ENCODE peak calls at places on chromosomes 13 and 19, in ten cellular contexts. One of them, this sample, is unnamed.

GRCh38 chr19:22625266-22626035 is 8.7 kb upstream of the ZNF492 start:
- DNase-seq in fibroblast of gingiva: no peak
- DNase-seq in astrocyte of the spinal cord: no peak
- DNase-seq in head of caudate nucleus: no peak
- DNase-seq in trophoblast cell: no peak
- DNase-seq in HepG2: no peak
- DNase-seq in lung: no peak
- DNase-seq in activated T-helper 2 cell treated with anti-CD3 and anti-CD28 coated beads, Interferon-gamma antibody, Interleukin-2, Interleukin-4, amounts not matched to agents 10 μg/mL and 5 μg/mL and 100 μg/mL, durations not matched to agents 14 hours and 24 hours and 36 hours: no peak
- DNase-seq in mucosa of gallbladder: no peak
- DNase-seq in psoas muscle: no peak
- DNase-seq in this sample: no peak

GRCh38 chr19:14073232-14073924 is 792 bp downstream of the MISP3 start:
- DNase-seq in fibroblast of gingiva: peak
- DNase-seq in astrocyte of the spinal cord: peak
- DNase-seq in head of caudate nucleus: peak
- DNase-seq in trophoblast cell: peak
- DNase-seq in HepG2: no peak
- DNase-seq in lung: peak
- DNase-seq in activated T-helper 2 cell treated with anti-CD3 and anti-CD28 coated beads, Interferon-gamma antibody, Interleukin-2, Interleukin-4, amounts not matched to agents 10 μg/mL and 5 μg/mL and 100 μg/mL, durations not matched to agents 14 hours and 24 hours and 36 hours: peak
- DNase-seq in mucosa of gallbladder: peak
- DNase-seq in psoas muscle: peak
- DNase-seq in this sample: no peak

GRCh38 chr19:19110410-19111137 is 27.7 kb downstream of the TMEM161A start:
- DNase-seq in fibroblast of gingiva: no peak
- DNase-seq in astrocyte of the spinal cord: no peak
- DNase-seq in head of caudate nucleus: peak
- DNase-seq in trophoblast cell: peak
- DNase-seq in HepG2: no peak
- DNase-seq in lung: no peak
- DNase-seq in activated T-helper 2 cell treated with anti-CD3 and anti-CD28 coated beads, Interferon-gamma antibody, Interleukin-2, Interleukin-4, amounts not matched to agents 10 μg/mL and 5 μg/mL and 100 μg/mL, durations not matched to agents 14 hours and 24 hours and 36 hours: no peak
- DNase-seq in mucosa of gallbladder: no peak
- DNase-seq in psoas muscle: no peak
- DNase-seq in this sample: no peak

GRCh38 chr13:42549555-42549941 is 24.4 kb upstream of the TNFSF11 start:
- DNase-seq in fibroblast of gingiva: no peak
- DNase-seq in astrocyte of the spinal cord: no peak
- DNase-seq in head of caudate nucleus: no peak
- DNase-seq in trophoblast cell: no peak
- DNase-seq in HepG2: no peak
- DNase-seq in lung: no peak
- DNase-seq in activated T-helper 2 cell treated with anti-CD3 and anti-CD28 coated beads, Interferon-gamma antibody, Interleukin-2, Interleukin-4, amounts not matched to agents 10 μg/mL and 5 μg/mL and 100 μg/mL, durations not matched to agents 14 hours and 24 hours and 36 hours: no peak
- DNase-seq in mucosa of gallbladder: no peak
- DNase-seq in psoas muscle: no peak
- DNase-seq in this sample: no peak

GRCh38 chr19:46150606-46151005 is 2.6 kb downstream of the IGFL2 start:
- DNase-seq in fibroblast of gingiva: no peak
- DNase-seq in astrocyte of the spinal cord: no peak
- DNase-seq in head of caudate nucleus: no peak
- DNase-seq in trophoblast cell: no peak
- DNase-seq in HepG2: no peak
- DNase-seq in lung: no peak
- DNase-seq in activated T-helper 2 cell treated with anti-CD3 and anti-CD28 coated beads, Interferon-gamma antibody, Interleukin-2, Interleukin-4, amounts not matched to agents 10 μg/mL and 5 μg/mL and 100 μg/mL, durations not matched to agents 14 hours and 24 hours and 36 hours: no peak
- DNase-seq in mucosa of gallbladder: no peak
- DNase-seq in psoas muscle: no peak
- DNase-seq in this sample: no peak

GRCh38 chr13:59680429-59681024 is 483.2 kb downstream of the DIAPH3 start:
- DNase-seq in fibroblast of gingiva: peak
- DNase-seq in astrocyte of the spinal cord: peak
- DNase-seq in head of caudate nucleus: no peak
- DNase-seq in trophoblast cell: peak
- DNase-seq in HepG2: no peak
- DNase-seq in lung: no peak
- DNase-seq in activated T-helper 2 cell treated with anti-CD3 and anti-CD28 coated beads, Interferon-gamma antibody, Interleukin-2, Interleukin-4, amounts not matched to agents 10 μg/mL and 5 μg/mL and 100 μg/mL, durations not matched to agents 14 hours and 24 hours and 36 hours: no peak
- DNase-seq in mucosa of gallbladder: no peak
- DNase-seq in psoas muscle: no peak
- DNase-seq in this sample: no peak

GRCh38 chr19:6091771-6092291 is 18.5 kb downstream of the RFX2 start:
- DNase-seq in fibroblast of gingiva: peak
- DNase-seq in astrocyte of the spinal cord: peak
- DNase-seq in head of caudate nucleus: no peak
- DNase-seq in trophoblast cell: peak
- DNase-seq in HepG2: no peak
- DNase-seq in lung: no peak
- DNase-seq in activated T-helper 2 cell treated with anti-CD3 and anti-CD28 coated beads, Interferon-gamma antibody, Interleukin-2, Interleukin-4, amounts not matched to agents 10 μg/mL and 5 μg/mL and 100 μg/mL, durations not matched to agents 14 hours and 24 hours and 36 hours: no peak
- DNase-seq in mucosa of gallbladder: peak
- DNase-seq in psoas muscle: no peak
- DNase-seq in this sample: peak

GRCh38 chr13:39637890-39638289 is 17.6 kb upstream of the COG6 start:
- DNase-seq in fibroblast of gingiva: no peak
- DNase-seq in astrocyte of the spinal cord: no peak
- DNase-seq in head of caudate nucleus: no peak
- DNase-seq in trophoblast cell: no peak
- DNase-seq in HepG2: no peak
- DNase-seq in lung: no peak
- DNase-seq in activated T-helper 2 cell treated with anti-CD3 and anti-CD28 coated beads, Interferon-gamma antibody, Interleukin-2, Interleukin-4, amounts not matched to agents 10 μg/mL and 5 μg/mL and 100 μg/mL, durations not matched to agents 14 hours and 24 hours and 36 hours: no peak
- DNase-seq in mucosa of gallbladder: no peak
- DNase-seq in psoas muscle: no peak
- DNase-seq in this sample: no peak

GRCh38 chr13:44045179-44045562 is 165.5 kb downstream of the LACC1 start:
- DNase-seq in fibroblast of gingiva: no peak
- DNase-seq in astrocyte of the spinal cord: no peak
- DNase-seq in head of caudate nucleus: peak
- DNase-seq in trophoblast cell: no peak
- DNase-seq in HepG2: no peak
- DNase-seq in lung: no peak
- DNase-seq in activated T-helper 2 cell treated with anti-CD3 and anti-CD28 coated beads, Interferon-gamma antibody, Interleukin-2, Interleukin-4, amounts not matched to agents 10 μg/mL and 5 μg/mL and 100 μg/mL, durations not matched to agents 14 hours and 24 hours and 36 hours: no peak
- DNase-seq in mucosa of gallbladder: no peak
- DNase-seq in psoas muscle: no peak
- DNase-seq in this sample: no peak

GRCh38 chr13:21256351-21256761 is 79.9 kb downstream of the MRPL57 start:
- DNase-seq in fibroblast of gingiva: no peak
- DNase-seq in astrocyte of the spinal cord: no peak
- DNase-seq in head of caudate nucleus: no peak
- DNase-seq in trophoblast cell: no peak
- DNase-seq in HepG2: no peak
- DNase-seq in lung: no peak
- DNase-seq in activated T-helper 2 cell treated with anti-CD3 and anti-CD28 coated beads, Interferon-gamma antibody, Interleukin-2, Interleukin-4, amounts not matched to agents 10 μg/mL and 5 μg/mL and 100 μg/mL, durations not matched to agents 14 hours and 24 hours and 36 hours: no peak
- DNase-seq in mucosa of gallbladder: no peak
- DNase-seq in psoas muscle: no peak
- DNase-seq in this sample: no peak

GRCh38 chr19:33447336-33448158 is 74.0 kb downstream of the CEBPG start:
- DNase-seq in fibroblast of gingiva: no peak
- DNase-seq in astrocyte of the spinal cord: no peak
- DNase-seq in head of caudate nucleus: no peak
- DNase-seq in trophoblast cell: peak
- DNase-seq in HepG2: no peak
- DNase-seq in lung: no peak
- DNase-seq in activated T-helper 2 cell treated with anti-CD3 and anti-CD28 coated beads, Interferon-gamma antibody, Interleukin-2, Interleukin-4, amounts not matched to agents 10 μg/mL and 5 μg/mL and 100 μg/mL, durations not matched to agents 14 hours and 24 hours and 36 hours: no peak
- DNase-seq in mucosa of gallbladder: no peak
- DNase-seq in psoas muscle: peak
- DNase-seq in this sample: no peak

GRCh38 chr13:25196971-25197370 is 24.9 kb upstream of the AMER2 start:
- DNase-seq in fibroblast of gingiva: no peak
- DNase-seq in astrocyte of the spinal cord: no peak
- DNase-seq in head of caudate nucleus: no peak
- DNase-seq in trophoblast cell: no peak
- DNase-seq in HepG2: no peak
- DNase-seq in lung: no peak
- DNase-seq in activated T-helper 2 cell treated with anti-CD3 and anti-CD28 coated beads, Interferon-gamma antibody, Interleukin-2, Interleukin-4, amounts not matched to agents 10 μg/mL and 5 μg/mL and 100 μg/mL, durations not matched to agents 14 hours and 24 hours and 36 hours: no peak
- DNase-seq in mucosa of gallbladder: no peak
- DNase-seq in psoas muscle: no peak
- DNase-seq in this sample: no peak

GRCh38 chr13:99829156-99829555 is 142.4 kb downstream of the ZIC5 start:
- DNase-seq in fibroblast of gingiva: no peak
- DNase-seq in astrocyte of the spinal cord: no peak
- DNase-seq in head of caudate nucleus: no peak
- DNase-seq in trophoblast cell: no peak
- DNase-seq in HepG2: no peak
- DNase-seq in lung: no peak
- DNase-seq in activated T-helper 2 cell treated with anti-CD3 and anti-CD28 coated beads, Interferon-gamma antibody, Interleukin-2, Interleukin-4, amounts not matched to agents 10 μg/mL and 5 μg/mL and 100 μg/mL, durations not matched to agents 14 hours and 24 hours and 36 hours: no peak
- DNase-seq in mucosa of gallbladder: no peak
- DNase-seq in psoas muscle: no peak
- DNase-seq in this sample: no peak

GRCh38 chr19:1248454-1249297 is at the start of gene MIDN:
- DNase-seq in fibroblast of gingiva: peak
- DNase-seq in astrocyte of the spinal cord: peak
- DNase-seq in head of caudate nucleus: peak
- DNase-seq in trophoblast cell: peak
- DNase-seq in HepG2: peak
- DNase-seq in lung: peak
- DNase-seq in activated T-helper 2 cell treated with anti-CD3 and anti-CD28 coated beads, Interferon-gamma antibody, Interleukin-2, Interleukin-4, amounts not matched to agents 10 μg/mL and 5 μg/mL and 100 μg/mL, durations not matched to agents 14 hours and 24 hours and 36 hours: peak
- DNase-seq in mucosa of gallbladder: peak
- DNase-seq in psoas muscle: peak
- DNase-seq in this sample: peak

GRCh38 chr19:16363852-16364230 is 39.2 kb downstream of the KLF2 start:
- DNase-seq in fibroblast of gingiva: no peak
- DNase-seq in astrocyte of the spinal cord: no peak
- DNase-seq in head of caudate nucleus: no peak
- DNase-seq in trophoblast cell: no peak
- DNase-seq in HepG2: no peak
- DNase-seq in lung: no peak
- DNase-seq in activated T-helper 2 cell treated with anti-CD3 and anti-CD28 coated beads, Interferon-gamma antibody, Interleukin-2, Interleukin-4, amounts not matched to agents 10 μg/mL and 5 μg/mL and 100 μg/mL, durations not matched to agents 14 hours and 24 hours and 36 hours: no peak
- DNase-seq in mucosa of gallbladder: no peak
- DNase-seq in psoas muscle: no peak
- DNase-seq in this sample: no peak

GRCh38 chr13:79782541-79783216 is 301.7 kb downstream of the NDFIP2 start:
- DNase-seq in fibroblast of gingiva: no peak
- DNase-seq in astrocyte of the spinal cord: peak
- DNase-seq in head of caudate nucleus: peak
- DNase-seq in trophoblast cell: no peak
- DNase-seq in HepG2: peak
- DNase-seq in lung: peak
- DNase-seq in activated T-helper 2 cell treated with anti-CD3 and anti-CD28 coated beads, Interferon-gamma antibody, Interleukin-2, Interleukin-4, amounts not matched to agents 10 μg/mL and 5 μg/mL and 100 μg/mL, durations not matched to agents 14 hours and 24 hours and 36 hours: no peak
- DNase-seq in mucosa of gallbladder: no peak
- DNase-seq in psoas muscle: no peak
- DNase-seq in this sample: peak

GRCh38 chr19:41328157-41328817 is 18.3 kb downstream of the CCDC97 start:
- DNase-seq in fibroblast of gingiva: no peak
- DNase-seq in astrocyte of the spinal cord: peak
- DNase-seq in head of caudate nucleus: no peak
- DNase-seq in trophoblast cell: peak
- DNase-seq in HepG2: no peak
- DNase-seq in lung: no peak
- DNase-seq in activated T-helper 2 cell treated with anti-CD3 and anti-CD28 coated beads, Interferon-gamma antibody, Interleukin-2, Interleukin-4, amounts not matched to agents 10 μg/mL and 5 μg/mL and 100 μg/mL, durations not matched to agents 14 hours and 24 hours and 36 hours: peak
- DNase-seq in mucosa of gallbladder: no peak
- DNase-seq in psoas muscle: no peak
- DNase-seq in this sample: peak

GRCh38 chr19:31096930-31097329 is 252.3 kb downstream of the TSHZ3 start:
- DNase-seq in fibroblast of gingiva: no peak
- DNase-seq in astrocyte of the spinal cord: no peak
- DNase-seq in head of caudate nucleus: no peak
- DNase-seq in trophoblast cell: no peak
- DNase-seq in HepG2: no peak
- DNase-seq in lung: no peak
- DNase-seq in activated T-helper 2 cell treated with anti-CD3 and anti-CD28 coated beads, Interferon-gamma antibody, Interleukin-2, Interleukin-4, amounts not matched to agents 10 μg/mL and 5 μg/mL and 100 μg/mL, durations not matched to agents 14 hours and 24 hours and 36 hours: no peak
- DNase-seq in mucosa of gallbladder: no peak
- DNase-seq in psoas muscle: no peak
- DNase-seq in this sample: peak

GRCh38 chr13:111486331-111486730 is 165.9 kb downstream of the TEX29 start:
- DNase-seq in fibroblast of gingiva: no peak
- DNase-seq in astrocyte of the spinal cord: no peak
- DNase-seq in head of caudate nucleus: no peak
- DNase-seq in trophoblast cell: no peak
- DNase-seq in HepG2: no peak
- DNase-seq in lung: no peak
- DNase-seq in activated T-helper 2 cell treated with anti-CD3 and anti-CD28 coated beads, Interferon-gamma antibody, Interleukin-2, Interleukin-4, amounts not matched to agents 10 μg/mL and 5 μg/mL and 100 μg/mL, durations not matched to agents 14 hours and 24 hours and 36 hours: no peak
- DNase-seq in mucosa of gallbladder: no peak
- DNase-seq in psoas muscle: no peak
- DNase-seq in this sample: no peak

GRCh38 chr13:105276571-105276970 is 1258.9 kb downstream of the EFNB2 start:
- DNase-seq in fibroblast of gingiva: no peak
- DNase-seq in astrocyte of the spinal cord: no peak
- DNase-seq in head of caudate nucleus: no peak
- DNase-seq in trophoblast cell: no peak
- DNase-seq in HepG2: no peak
- DNase-seq in lung: no peak
- DNase-seq in activated T-helper 2 cell treated with anti-CD3 and anti-CD28 coated beads, Interferon-gamma antibody, Interleukin-2, Interleukin-4, amounts not matched to agents 10 μg/mL and 5 μg/mL and 100 μg/mL, durations not matched to agents 14 hours and 24 hours and 36 hours: no peak
- DNase-seq in mucosa of gallbladder: no peak
- DNase-seq in psoas muscle: no peak
- DNase-seq in this sample: no peak

GRCh38 chr19:13077233-13077632 is 25.4 kb downstream of the LYL1 start:
- DNase-seq in fibroblast of gingiva: no peak
- DNase-seq in astrocyte of the spinal cord: no peak
- DNase-seq in head of caudate nucleus: peak
- DNase-seq in trophoblast cell: no peak
- DNase-seq in HepG2: no peak
- DNase-seq in lung: no peak
- DNase-seq in activated T-helper 2 cell treated with anti-CD3 and anti-CD28 coated beads, Interferon-gamma antibody, Interleukin-2, Interleukin-4, amounts not matched to agents 10 μg/mL and 5 μg/mL and 100 μg/mL, durations not matched to agents 14 hours and 24 hours and 36 hours: no peak
- DNase-seq in mucosa of gallbladder: no peak
- DNase-seq in psoas muscle: no peak
- DNase-seq in this sample: no peak

GRCh38 chr19:45439569-45440258 is 16.0 kb upstream of the ERCC1 start:
- DNase-seq in fibroblast of gingiva: peak
- DNase-seq in astrocyte of the spinal cord: peak
- DNase-seq in head of caudate nucleus: peak
- DNase-seq in trophoblast cell: peak
- DNase-seq in HepG2: no peak
- DNase-seq in lung: peak
- DNase-seq in activated T-helper 2 cell treated with anti-CD3 and anti-CD28 coated beads, Interferon-gamma antibody, Interleukin-2, Interleukin-4, amounts not matched to agents 10 μg/mL and 5 μg/mL and 100 μg/mL, durations not matched to agents 14 hours and 24 hours and 36 hours: peak
- DNase-seq in mucosa of gallbladder: peak
- DNase-seq in psoas muscle: peak
- DNase-seq in this sample: peak

GRCh38 chr19:42683917-42684513 is 56.3 kb downstream of the PSG3 start:
- DNase-seq in fibroblast of gingiva: peak
- DNase-seq in astrocyte of the spinal cord: peak
- DNase-seq in head of caudate nucleus: no peak
- DNase-seq in trophoblast cell: peak
- DNase-seq in HepG2: peak
- DNase-seq in lung: no peak
- DNase-seq in activated T-helper 2 cell treated with anti-CD3 and anti-CD28 coated beads, Interferon-gamma antibody, Interleukin-2, Interleukin-4, amounts not matched to agents 10 μg/mL and 5 μg/mL and 100 μg/mL, durations not matched to agents 14 hours and 24 hours and 36 hours: no peak
- DNase-seq in mucosa of gallbladder: no peak
- DNase-seq in psoas muscle: no peak
- DNase-seq in this sample: no peak

This sample was measured in left colon.